ENCODE peak calls at places on chromosomes 12 and 14, in five cellular contexts. Q, B, E, C and F are unnamed samples.
A peak's percentile ranks its signal among the peaks of the same experiment; 100 is the strongest.

GRCh38 chr14:101449114-101449513 is 112.2 kb upstream of the DIO3 start:
- DNase-seq in Q (no peak), B (no peak), E (no peak), C (no peak), F (no peak)

GRCh38 chr12:31915442-31915841 is 43.8 kb upstream of the RESF1 start:
- DNase-seq in Q (no peak), B (no peak), E (no peak), C (no peak), F (no peak)

GRCh38 chr14:31283568-31284252 is 76.1 kb upstream of the HECTD1 start:
- DNase-seq in Q (no peak), B (no peak), E (no peak), C (no peak), F (no peak)

GRCh38 chr14:58108717-58109116 is 43.3 kb downstream of the ARMH4 start:
- DNase-seq in Q (no peak), B (no peak), E (no peak), C (no peak), F (no peak)

GRCh38 chr12:24803406-24804245 is 145.3 kb downstream of the BCAT1 start:
- DNase-seq in Q (no peak), B (no peak), E (no peak), C (no peak), F (no peak)

GRCh38 chr12:50740307-50740706 is 23.6 kb upstream of the ATF1 start:
- DNase-seq in Q (no peak), B (no peak), E (no peak), C (no peak), F (no peak)

GRCh38 chr12:69570000-69570516 is 15.2 kb upstream of the CCT2 start:
- DNase-seq in Q (no peak), B (no peak), E (no peak), C (peak; percentile 43), F (peak; percentile 41)

GRCh38 chr12:53994268-53994690 is 5.7 kb upstream of the HOXC9 start:
- DNase-seq in Q (no peak), B (no peak), E (no peak), C (no peak), F (no peak)

GRCh38 chr14:88948199-88948598 is 123.7 kb downstream of the TTC8 start:
- DNase-seq in Q (no peak), B (no peak), E (no peak), C (no peak), F (no peak)

GRCh38 chr14:52422650-52423356 is 108.7 kb downstream of the PTGER2 start:
- DNase-seq in Q (no peak), B (no peak), E (no peak), C (peak; percentile 56), F (no peak)

GRCh38 chr12:44510510-44510909 is 365.6 kb downstream of the NELL2 start:
- DNase-seq in Q (no peak), B (no peak), E (no peak), C (no peak), F (no peak)
- TF ChIP-seq CTCF in Q (no peak), B (no peak), E (no peak), C (no peak), F (no peak)

GRCh38 chr12:6373022-6373787 is 2.2 kb downstream of the SCNN1A start:
- DNase-seq in Q (no peak), B (no peak), E (no peak), C (no peak), F (no peak)
- H3K4me3 ChIP-seq in Q (peak overlapping the region; percentile 20), B (peak overlapping the region; percentile 48), E (no peak overlapping the region), C (no peak overlapping the region), F (no peak overlapping the region)

DNA sequence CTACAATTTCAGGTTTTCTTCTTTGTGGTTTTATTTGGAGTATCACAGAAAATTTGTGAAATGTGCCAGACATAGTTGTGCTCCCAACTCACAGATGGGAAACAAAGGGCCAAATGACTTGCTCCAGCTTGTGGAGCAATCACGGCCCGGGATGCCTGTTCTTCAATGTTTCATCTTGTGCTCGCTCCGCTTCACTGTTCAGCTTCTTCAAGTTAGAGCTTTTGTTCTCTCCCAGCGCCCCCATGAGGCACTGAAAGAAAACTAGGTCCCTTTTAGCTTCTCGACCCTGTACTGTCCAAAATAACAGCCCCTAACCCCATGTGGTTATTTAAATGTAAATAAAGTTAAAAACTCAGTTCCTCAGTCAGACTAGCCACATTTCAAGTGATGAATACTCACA is 187.9 kb upstream of the STXBP6 start:
- DNase-seq in Q (no peak), B (no peak), E (no peak), C (no peak), F (no peak)
- TF ChIP-seq CTCF in Q (peak; percentile 38), B (no peak), E (peak; percentile 10), C (peak; percentile 26), F (no peak)

GRCh38 chr12:51975196-51975595 is 23.7 kb downstream of the ACVR1B start:
- DNase-seq in Q (no peak), B (no peak), E (no peak), C (no peak), F (no peak)
- H3K4me3 ChIP-seq in Q (no peak overlapping the region), B (no peak overlapping the region), E (no peak overlapping the region), C (no peak overlapping the region), F (no peak overlapping the region)